ENCODE peak calls at places on chromosomes 5 and 9, in nine cellular contexts. L, V, P, Y, I, M, N, C and B are unnamed samples.

GRCh38 chr9:2559212-2560152 is 62.1 kb upstream of the VLDLR start:
- DNase-seq in N (peak), Y (peak), V (peak), M (no peak), C (no peak), P (no peak), I (no peak), L (peak), B (no peak)

GRCh38 chr5:122738088-122738487 is 36.8 kb upstream of the SNX2 start:
- DNase-seq in I (no peak), M (no peak), P (no peak), V (no peak), N (no peak), C (no peak), L (no peak), Y (no peak), B (no peak)

GRCh38 chr5:143515829-143516228 is 112.3 kb upstream of the NR3C1 start:
- DNase-seq in C (no peak), N (no peak), Y (no peak), L (no peak), M (no peak), V (no peak), P (no peak), I (no peak), B (no peak)

GRCh38 chr5:129724647-129725046 is 23.2 kb upstream of the MINAR2 start:
- DNase-seq in L (no peak), V (no peak), M (no peak), N (no peak), C (no peak), I (no peak), P (no peak), Y (no peak), B (no peak)

GRCh38 chr5:164784230-164784629 is 1278.8 kb downstream of the MAT2B start:
- DNase-seq in M (no peak), I (no peak), L (no peak), Y (no peak), N (no peak), C (no peak), P (no peak), V (no peak), B (no peak)

GRCh38 chr5:40410939-40411635 is 268.6 kb upstream of the PTGER4 start:
- DNase-seq in I (no peak), M (no peak), V (no peak), C (no peak), L (no peak), N (no peak), Y (no peak), P (no peak), B (no peak)

GRCh38 chr5:151569132-151570046 is 21.7 kb downstream of the FAT2 start:
- DNase-seq in M (peak), C (no peak), V (no peak), I (no peak), N (no peak), Y (no peak), P (no peak), L (no peak), B (no peak)

GRCh38 chr5:91266184-91266705 is 116.9 kb downstream of the ARRDC3 start:
- DNase-seq in P (no peak), Y (peak), C (no peak), I (no peak), N (no peak), V (no peak), M (no peak), L (no peak), B (no peak)

GRCh38 chr5:172115541-172115982 is 72.5 kb downstream of the STK10 start:
- DNase-seq in L (no peak), I (no peak), M (no peak), C (peak), V (peak), N (no peak), Y (no peak), P (no peak), B (peak)

GRCh38 chr5:147935032-147935431 is 28.7 kb upstream of the C5orf46 start:
- DNase-seq in Y (peak), M (no peak), V (no peak), C (peak), N (no peak), P (no peak), L (no peak), I (peak), B (no peak)

GRCh38 chr5:143220748-143221211 is 182.7 kb downstream of the NR3C1 start:
- DNase-seq in L (no peak), C (no peak), N (no peak), M (peak), Y (no peak), V (no peak), I (no peak), P (no peak), B (no peak)

GRCh38 chr9:93180938-93181337 is 3.0 kb upstream of the WNK2 start:
- DNase-seq in N (no peak), M (no peak), V (no peak), L (no peak), C (no peak), Y (no peak), I (no peak), P (no peak), B (no peak)

GRCh38 chr9:80664327-80665210 is 1024.8 kb downstream of the TLE1 start:
- DNase-seq in P (no peak), C (no peak), V (no peak), Y (peak), I (no peak), N (no peak), M (no peak), L (no peak), B (no peak)

GRCh38 chr5:39256472-39256871 is 37.1 kb upstream of the FYB1 start:
- DNase-seq in Y (peak), P (no peak), I (no peak), M (peak), L (no peak), C (no peak), V (no peak), N (no peak), B (no peak)

GRCh38 chr5:170985486-170985885 is 123.7 kb downstream of the RANBP17 start:
- DNase-seq in V (no peak), I (no peak), P (no peak), C (no peak), Y (no peak), L (no peak), N (no peak), M (no peak), B (no peak)

GRCh38 chr9:85212887-85213286 is 528.9 kb downstream of the AGTPBP1 start:
- DNase-seq in L (no peak), P (no peak), C (no peak), Y (no peak), M (no peak), I (no peak), N (no peak), V (no peak), B (no peak)

GRCh38 chr9:97703437-97704326 is 6.5 kb upstream of the XPA start:
- DNase-seq in Y (peak), V (no peak), L (peak), I (no peak), N (no peak), C (no peak), M (peak), P (no peak), B (no peak)

GRCh38 chr5:89546658-89547057 is 663.7 kb upstream of the MEF2C start:
- DNase-seq in C (no peak), L (no peak), P (no peak), M (no peak), I (no peak), Y (no peak), N (no peak), V (no peak), B (no peak)

GRCh38 chr5:56853710-56854109 is 38.4 kb downstream of the MAP3K1 start:
- DNase-seq in N (no peak), V (no peak), I (no peak), C (no peak), L (no peak), M (no peak), Y (no peak), P (no peak), B (no peak)

GRCh38 chr5:90153031-90153430 is 256.5 kb downstream of the CETN3 start:
- DNase-seq in N (no peak), M (no peak), L (no peak), P (no peak), V (no peak), C (no peak), Y (no peak), I (no peak), B (no peak)

GRCh38 chr5:643811-644271 is 31.7 kb downstream of the CEP72 start:
- DNase-seq in Y (no peak), L (no peak), P (peak), M (peak), V (no peak), N (peak), C (peak), I (no peak), B (no peak)

GRCh38 chr5:432928-433791 is 9.8 kb upstream of the EXOC3 start:
- DNase-seq in M (no peak), L (no peak), I (no peak), P (no peak), V (no peak), Y (no peak), C (no peak), N (peak), B (no peak)

GRCh38 chr5:85621668-85622067 is 996.1 kb upstream of the COX7C start:
- DNase-seq in P (no peak), C (no peak), V (no peak), N (no peak), L (no peak), Y (no peak), M (no peak), I (no peak), B (no peak)

GRCh38 chr9:36053971-36054370 is 17.3 kb downstream of the RECK start:
- DNase-seq in M (no peak), P (no peak), Y (no peak), I (no peak), C (no peak), N (no peak), L (no peak), V (no peak), B (no peak)

GRCh38 chr9:77575785-77576184 is 72.3 kb downstream of the GNA14 start:
- DNase-seq in I (peak), M (no peak), Y (no peak), N (no peak), V (no peak), L (no peak), P (peak), C (peak), B (no peak)

GRCh38 chr9:92774274-92774673 is 9.6 kb upstream of the BICD2 start:
- DNase-seq in P (no peak), V (no peak), C (no peak), N (no peak), Y (no peak), M (no peak), L (no peak), I (no peak), B (no peak)

GRCh38 chr5:31464081-31464480 is 67.8 kb downstream of the DROSHA start:
- DNase-seq in L (no peak), N (no peak), P (no peak), M (no peak), V (no peak), Y (no peak), I (no peak), C (no peak), B (no peak)

GRCh38 chr5:16856531-16856930 is 79.6 kb downstream of the MYO10 start:
- DNase-seq in I (no peak), V (no peak), M (no peak), Y (no peak), C (no peak), L (no peak), N (no peak), P (no peak), B (no peak)

GRCh38 chr5:83475540-83476469 is 4.3 kb downstream of the VCAN start:
- DNase-seq in M (no peak), N (no peak), Y (no peak), C (no peak), P (no peak), I (no peak), L (no peak), V (no peak), B (no peak)

GRCh38 chr5:169494383-169495251 is 89.0 kb upstream of the SPDL1 start:
- DNase-seq in V (no peak), C (no peak), L (no peak), M (no peak), P (no peak), Y (no peak), I (no peak), N (no peak), B (no peak)

GRCh38 chr5:110916373-110917049 is 155.0 kb upstream of the TSLP start:
- DNase-seq in Y (no peak), I (no peak), C (no peak), M (no peak), V (no peak), L (no peak), N (no peak), P (no peak), B (no peak)

GRCh38 chr5:39138892-39139291 is 64.7 kb upstream of the RICTOR start:
- DNase-seq in P (no peak), Y (peak), I (no peak), M (no peak), V (no peak), N (no peak), C (no peak), L (no peak), B (no peak)

GRCh38 chr5:42720242-42720641 is 36.4 kb upstream of the CCDC152 start:
- DNase-seq in M (no peak), V (no peak), I (no peak), P (no peak), L (no peak), N (no peak), Y (no peak), C (no peak), B (no peak)

GRCh38 chr5:140785905-140786686 is at the start of gene PCDHA1:
- DNase-seq in N (no peak), M (no peak), C (peak), V (no peak), L (no peak), Y (peak), P (no peak), I (no peak), B (no peak)

GRCh38 chr9:128628471-128629048 is 28.1 kb downstream of the DYNC2I2 start:
- DNase-seq in V (no peak), Y (no peak), M (no peak), C (no peak), P (no peak), I (no peak), N (peak), L (peak), B (no peak)

GRCh38 chr9:89310486-89311345 is at the start of gene CKS2:
- DNase-seq in V (peak), I (peak), C (peak), N (peak), M (peak), L (peak), P (peak), Y (peak), B (peak)
- TF ChIP-seq CTCF in V (no peak), I (no peak), C (peak), N (no peak), M (no peak), L (peak), P (no peak), Y (no peak), B (no peak)

DNA sequence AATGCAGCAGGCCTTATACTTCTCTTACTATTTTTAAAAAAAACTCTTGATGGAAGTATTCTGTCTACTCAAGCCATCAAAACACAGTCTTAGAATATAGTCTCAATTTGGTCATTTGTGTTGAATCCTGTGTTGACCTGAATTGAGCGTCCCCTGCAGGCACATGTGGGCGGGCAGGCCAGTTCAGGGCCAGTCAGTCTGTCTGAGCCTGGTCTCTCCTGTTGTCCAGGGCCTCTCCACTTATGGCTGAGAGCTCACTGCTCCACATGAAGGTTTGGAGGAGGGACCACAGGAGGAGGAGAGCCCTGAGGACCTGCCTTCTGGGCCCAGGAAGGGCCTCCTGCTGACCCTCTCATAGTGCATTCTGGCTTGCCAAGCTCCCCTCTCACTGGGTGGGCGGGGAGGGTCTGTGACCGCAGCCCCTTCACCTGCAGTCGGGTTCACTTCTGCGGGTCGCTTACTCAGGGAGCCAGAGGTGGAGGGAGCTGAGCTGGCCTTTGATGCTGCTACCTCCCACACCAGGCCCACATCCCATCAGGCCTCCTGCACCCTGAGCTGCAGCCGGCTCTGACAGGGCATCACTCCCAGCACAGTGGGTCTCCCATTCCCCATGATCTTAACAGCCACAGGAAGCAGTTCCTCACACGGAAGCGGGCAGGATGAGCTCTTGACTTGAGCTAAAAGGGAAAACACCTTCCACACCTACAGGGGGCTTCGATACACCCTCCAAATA is 178.2 kb upstream of the S1PR3 start:
- DNase-seq in L (no peak), Y (no peak), I (no peak), P (no peak), N (no peak), C (no peak), M (no peak), V (no peak), B (no peak)
- TF ChIP-seq CTCF in L (no peak), Y (no peak), I (no peak), P (no peak), N (no peak), C (no peak), M (no peak), V (no peak), B (no peak)

DNA sequence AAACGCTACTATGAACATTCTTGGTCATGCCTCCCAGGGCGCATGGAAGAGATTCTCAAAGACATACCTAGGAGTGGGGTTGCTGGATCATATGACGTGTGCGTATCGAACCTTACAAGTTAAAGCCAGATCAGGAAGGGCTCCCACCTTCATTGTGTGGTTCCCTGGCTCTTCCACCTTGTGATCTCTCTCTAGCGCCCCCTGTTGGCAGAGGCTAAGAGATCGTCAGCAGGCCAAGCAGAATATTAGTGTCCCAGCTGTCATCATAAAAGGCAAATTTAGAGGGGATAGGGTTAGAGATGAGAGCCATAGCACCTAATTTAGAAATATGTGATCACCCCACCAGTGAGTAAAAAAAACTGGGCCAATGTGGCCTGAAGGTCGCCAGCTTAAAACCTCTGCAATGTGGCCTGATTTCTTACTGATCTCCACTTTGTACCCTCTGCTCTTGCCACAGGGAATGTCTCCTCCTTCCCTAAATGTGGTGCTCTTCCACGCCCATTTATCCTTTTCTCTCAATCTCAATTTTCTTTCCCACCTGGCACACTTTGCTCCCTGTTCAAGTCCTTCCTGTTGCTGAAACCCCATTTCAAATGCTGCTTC is 91.7 kb upstream of the SHB start:
- DNase-seq in P (peak), L (peak), M (no peak), V (peak), C (peak), Y (peak), N (peak), I (peak), B (peak)
- TF ChIP-seq CTCF in P (peak), L (peak), M (peak), V (peak), C (peak), Y (peak), N (peak), I (peak), B (peak)

GRCh38 chr5:69364414-69364813 is 4.9 kb downstream of the AK6 start:
- DNase-seq in L (no peak), Y (peak), C (peak), P (no peak), M (no peak), N (no peak), I (no peak), V (no peak), B (no peak)
- TF ChIP-seq CTCF in L (no peak), Y (peak), C (peak), P (peak), M (peak), N (peak), I (peak), V (no peak), B (peak)

DNA sequence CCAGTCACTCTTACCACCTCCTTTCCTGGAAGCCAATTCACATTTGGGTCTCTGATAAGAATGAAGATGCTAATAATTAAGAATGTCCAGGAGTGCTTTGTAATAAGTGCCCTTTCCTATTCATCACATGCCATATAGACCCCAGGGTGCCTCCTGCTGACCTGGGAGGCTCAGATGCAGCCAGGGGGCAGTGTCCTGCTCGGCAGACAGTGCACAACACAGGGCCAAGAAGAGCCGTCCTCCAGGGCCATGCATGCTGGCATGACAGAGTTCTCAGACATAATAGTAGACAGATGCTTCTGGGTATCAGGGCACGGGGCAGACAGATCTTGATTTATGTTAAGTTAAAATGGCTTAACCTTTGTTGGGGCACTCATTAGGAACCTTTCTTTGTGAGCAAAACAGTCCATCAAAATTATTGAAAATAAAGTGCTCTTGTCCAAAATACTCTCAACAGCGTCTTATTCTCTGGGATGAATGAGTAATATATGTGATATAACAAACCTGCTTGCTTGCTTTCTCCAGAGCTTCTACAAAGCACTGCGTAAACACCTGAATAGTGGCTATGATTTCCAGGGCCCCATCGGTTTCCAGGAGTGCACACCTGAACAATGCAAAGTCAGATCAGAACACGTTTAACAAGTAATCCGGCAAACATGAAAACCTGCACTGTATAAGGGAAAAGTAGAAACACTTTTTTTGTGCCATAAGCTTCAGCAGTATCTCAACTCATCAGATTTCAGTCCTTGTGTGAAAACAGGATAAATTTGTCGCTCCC is 192.7 kb downstream of the FANCC start:
- DNase-seq in N (no peak), L (no peak), C (no peak), M (no peak), P (no peak), Y (no peak), V (no peak), I (peak), B (no peak)
- TF ChIP-seq CTCF in N (peak), L (no peak), C (peak), M (no peak), P (peak), Y (peak), V (no peak), I (no peak), B (no peak)